ENCODE peak calls at places on chromosomes 11 and 22, in eight cellular contexts. P is suprapubic skin; Q is heart right ventricle; K is colonic mucosa; R is ovary; U is lung; T is CD8-positive, alpha-beta memory T cell; Y is IMR-90. A is an unnamed sample. For H3K36me3, the result is how much of the 10 kb centered on the place peaks cover.

GRCh38 chr11:110261195-110262140 is 34.9 kb downstream of the RDX start:
- DNase-seq in P (no peak), Q (no peak), K (no peak), R (no peak), U (no peak), T (no peak), Y (peak), A (no peak)

GRCh38 chr11:13983081-13983751 is 20.7 kb downstream of the SPON1 start:
- DNase-seq in P (no peak), Q (peak), K (peak), R (peak), U (no peak), T (no peak), Y (peak), A (no peak)

GRCh38 chr22:25694167-25694907 is 47.7 kb upstream of the MYO18B start:
- DNase-seq in P (no peak), Q (no peak), K (no peak), R (no peak), U (no peak), T (no peak), Y (no peak), A (no peak)

GRCh38 chr11:64181506-64182411 is 4.2 kb upstream of the STIP1 start:
- DNase-seq in P (peak), Q (peak), K (peak), R (peak), U (peak), T (no peak), Y (peak), A (peak)

GRCh38 chr11:128685383-128686044 is 8.4 kb upstream of the FLI1 start:
- DNase-seq in P (no peak), Q (no peak), K (no peak), R (no peak), U (no peak), T (no peak), Y (no peak), A (no peak)

GRCh38 chr22:35616043-35616442 is 1.1 kb downstream of the MB start:
- DNase-seq in P (no peak), Q (no peak), K (no peak), R (no peak), U (no peak), T (no peak), Y (no peak), A (no peak)

GRCh38 chr11:9039194-9039593 is 35.4 kb upstream of the NRIP3 start:
- DNase-seq in P (no peak), Q (no peak), K (no peak), R (no peak), U (no peak), T (no peak), Y (peak), A (no peak)

GRCh38 chr11:73797457-73797856 is 9.8 kb downstream of the MRPL48 start:
- DNase-seq in P (no peak), Q (no peak), K (no peak), R (no peak), U (no peak), T (no peak), Y (no peak), A (no peak)

GRCh38 chr11:299951-300735 is 817 bp upstream of the IFITM5 start:
- DNase-seq in P (no peak), Q (no peak), K (no peak), R (no peak), U (no peak), T (peak), Y (peak), A (no peak)

GRCh38 chr22:27400811-27401210 is 400.7 kb downstream of the MN1 start:
- DNase-seq in P (no peak), Q (no peak), K (no peak), R (no peak), U (no peak), T (no peak), Y (no peak), A (no peak)

GRCh38 chr11:43447124-43447523 is 88.4 kb downstream of the TTC17 start:
- DNase-seq in P (no peak), Q (no peak), K (no peak), R (no peak), U (no peak), T (no peak), Y (no peak), A (no peak)

GRCh38 chr11:125923012-125923579 is 18.8 kb downstream of the DDX25 start:
- DNase-seq in P (no peak), Q (peak), K (peak), R (peak), U (peak), T (peak), Y (peak), A (peak)

GRCh38 chr11:134646561-134646960 is 234.5 kb upstream of the B3GAT1 start:
- DNase-seq in P (peak), Q (no peak), K (no peak), R (no peak), U (no peak), T (no peak), Y (no peak), A (no peak)

GRCh38 chr11:10494636-10495463 is 39.8 kb downstream of the AMPD3 start:
- DNase-seq in P (peak), Q (no peak), K (peak), R (peak), U (peak), T (no peak), Y (no peak), A (no peak)

GRCh38 chr11:6570691-6571427 is 32.6 kb downstream of the RRP8 start:
- DNase-seq in P (no peak), Q (no peak), K (no peak), R (no peak), U (no peak), T (no peak), Y (no peak), A (no peak)

GRCh38 chr11:120054016-120054752 is 83.7 kb downstream of the TRIM29 start:
- DNase-seq in P (no peak), Q (no peak), K (no peak), R (no peak), U (no peak), T (no peak), Y (no peak), A (no peak)

GRCh38 chr22:40491990-40492631 is 121.7 kb downstream of the SGSM3 start:
- DNase-seq in P (no peak), Q (peak), K (no peak), R (no peak), U (no peak), T (no peak), Y (peak), A (no peak)
- H3K27ac ChIP-seq in P (peak), Q (peak), K (peak), R (no peak), U (peak), T (no peak), Y (peak), A (no peak)

DNA sequence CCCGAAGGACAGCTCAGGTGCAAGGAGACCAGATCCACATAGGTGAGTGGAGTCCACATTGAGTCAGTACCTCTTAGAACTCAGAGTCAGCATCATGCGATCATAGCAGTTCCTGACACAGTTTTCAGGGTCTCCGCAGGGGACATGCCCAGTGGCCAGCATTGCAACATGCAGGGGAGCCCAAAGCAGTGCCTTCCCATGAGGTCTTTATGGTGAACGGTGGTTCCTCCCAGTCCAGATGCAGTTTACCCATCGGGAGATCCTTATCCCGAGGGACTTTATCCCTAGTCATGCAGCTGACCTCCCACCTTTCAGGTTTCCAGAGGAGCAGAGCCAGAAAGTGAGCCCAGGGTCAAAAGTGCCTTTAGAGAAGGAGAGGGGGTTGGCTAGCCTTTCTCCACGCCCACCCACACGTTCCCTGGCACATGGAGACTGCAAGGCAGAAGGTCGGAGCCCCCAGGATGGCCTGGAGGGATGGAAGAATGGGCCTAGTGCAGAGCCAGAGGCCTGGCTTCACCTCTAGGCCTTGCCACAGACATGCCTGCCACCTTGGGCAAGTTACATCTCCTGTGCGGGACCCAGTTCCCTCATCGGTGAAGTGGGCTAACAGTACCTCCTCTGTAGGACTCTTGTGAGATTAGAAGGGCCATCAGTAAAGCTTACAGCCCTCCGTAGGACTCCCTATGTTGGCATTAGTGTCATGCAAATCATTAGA is 6.4 kb downstream of the KCTD17 start:
- DNase-seq in P (no peak), Q (no peak), K (no peak), R (no peak), U (no peak), T (no peak), Y (no peak), A (no peak)
- H3K36me3 ChIP-seq in P (half or more), Q (half or more), K (under half), R (under half), U (under half), T (under half), Y (under half), A (under half)

DNA sequence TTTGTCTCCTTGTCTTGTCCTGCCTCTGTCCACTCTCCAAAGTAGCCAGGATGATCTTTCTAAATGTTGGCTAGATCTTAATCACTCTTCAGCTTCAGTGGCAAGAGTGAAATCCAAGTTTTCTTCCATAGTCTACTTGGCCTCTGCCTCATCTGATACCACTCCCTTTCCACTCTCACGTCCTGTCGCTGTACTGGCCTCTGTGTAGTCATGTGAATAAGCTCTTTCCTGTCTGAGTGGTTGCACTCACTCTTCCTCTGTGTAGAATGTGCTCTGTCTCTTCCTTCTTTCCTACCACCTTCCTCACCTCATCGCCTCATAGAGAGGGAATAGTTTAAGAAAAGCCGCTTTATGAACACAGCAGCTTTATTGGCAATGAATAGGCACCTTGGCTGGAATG is 86.5 kb downstream of the WNT11 start:
- DNase-seq in P (no peak), Q (no peak), K (peak), R (no peak), U (no peak), T (no peak), Y (no peak), A (no peak)
- H3K27ac ChIP-seq in P (no peak), Q (peak), K (peak), R (no peak), U (peak), T (no peak), Y (no peak), A (no peak)

GRCh38 chr11:113262594-113262993 is 51.8 kb upstream of the TTC12 start:
- DNase-seq in P (no peak), Q (no peak), K (no peak), R (no peak), U (no peak), T (no peak), Y (no peak), A (no peak)
- H3K36me3 ChIP-seq in P (under half), Q (under half), K (under half), R (under half), U (under half), T (under half), Y (under half), A (under half)

DNA sequence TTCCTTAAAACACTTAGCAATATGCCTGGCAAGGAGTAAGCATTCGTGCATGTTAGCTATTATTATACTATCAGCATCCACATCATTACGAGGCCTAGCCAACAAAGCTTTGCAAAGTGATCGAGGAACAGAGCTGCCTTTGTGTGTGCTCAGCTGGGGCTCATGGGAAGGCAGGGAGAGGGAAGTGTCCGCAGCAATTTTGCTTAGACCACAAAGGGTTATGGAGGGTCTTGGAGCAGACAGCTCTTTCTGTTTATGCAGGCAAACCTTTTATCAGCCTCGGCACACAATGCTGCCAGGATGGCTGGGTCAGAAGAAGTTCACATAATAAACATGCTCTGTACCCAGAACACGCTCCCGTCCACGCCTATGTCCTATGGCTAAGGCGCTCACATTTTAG is 10.9 kb upstream of the DKK3 start:
- DNase-seq in P (no peak), Q (no peak), K (no peak), R (peak), U (no peak), T (no peak), Y (peak), A (peak)
- H3K27ac ChIP-seq in P (peak), Q (peak), K (no peak), R (no peak), U (no peak), T (no peak), Y (peak), A (peak)

GRCh38 chr11:35039076-35039475 is 99.9 kb upstream of the CD44 start:
- DNase-seq in P (no peak), Q (no peak), K (no peak), R (no peak), U (no peak), T (no peak), Y (no peak), A (no peak)

GRCh38 chr11:35042265-35042664 is 96.7 kb upstream of the CD44 start:
- DNase-seq in P (no peak), Q (no peak), K (no peak), R (no peak), U (no peak), T (no peak), Y (no peak), A (no peak)

GRCh38 chr11:35042906-35043305 is 96.1 kb upstream of the CD44 start:
- DNase-seq in P (no peak), Q (no peak), K (no peak), R (no peak), U (no peak), T (no peak), Y (no peak), A (no peak)

GRCh38 chr11:35040221-35040942 is 98.6 kb upstream of the CD44 start:
- DNase-seq in P (no peak), Q (no peak), K (no peak), R (no peak), U (no peak), T (peak), Y (peak), A (no peak)

GRCh38 chr11:35041070-35041554 is 97.9 kb upstream of the CD44 start:
- DNase-seq in P (no peak), Q (no peak), K (no peak), R (no peak), U (no peak), T (no peak), Y (no peak), A (no peak)
- H3K36me3 ChIP-seq in P (under half), Q (under half), K (under half), R (under half), U (under half), T (under half), Y (under half), A (under half)

DNA sequence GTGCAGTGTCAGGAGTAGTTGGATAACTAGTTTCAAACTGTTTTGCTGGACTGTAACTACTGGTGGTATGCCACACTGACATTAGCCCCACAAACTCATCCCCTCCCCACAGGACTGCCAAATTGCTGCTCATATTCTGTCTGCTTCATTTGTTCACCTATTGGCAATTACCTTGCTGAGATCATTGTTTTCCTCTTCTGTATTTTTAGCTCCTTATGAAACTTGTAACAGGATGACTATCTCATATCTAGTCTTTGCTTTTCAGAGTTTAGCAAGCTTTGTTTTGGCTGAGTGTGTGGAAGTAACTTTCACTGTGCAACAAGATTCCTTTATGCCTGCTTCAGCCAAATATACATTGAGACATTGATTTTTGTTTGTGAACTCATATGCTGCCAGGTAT is 108.6 kb upstream of the SESN3 start:
- DNase-seq in P (no peak), Q (no peak), K (no peak), R (no peak), U (no peak), T (no peak), Y (no peak), A (no peak)
- H3K27ac ChIP-seq in P (peak), Q (peak), K (no peak), R (peak), U (peak), T (no peak), Y (no peak), A (peak)

GRCh38 chr11:65619281-65619928 is 3.8 kb downstream of the PCNX3 start:
- DNase-seq in P (no peak), Q (no peak), K (no peak), R (no peak), U (no peak), T (no peak), Y (no peak), A (no peak)

GRCh38 chr11:65621460-65621859 is 5.9 kb downstream of the PCNX3 start:
- DNase-seq in P (no peak), Q (no peak), K (no peak), R (no peak), U (no peak), T (no peak), Y (no peak), A (no peak)

GRCh38 chr11:65622011-65622410 is 6.4 kb downstream of the PCNX3 start:
- DNase-seq in P (no peak), Q (no peak), K (no peak), R (no peak), U (no peak), T (no peak), Y (no peak), A (no peak)

GRCh38 chr11:65618763-65619162 is 3.2 kb downstream of the PCNX3 start:
- DNase-seq in P (no peak), Q (no peak), K (no peak), R (no peak), U (no peak), T (no peak), Y (no peak), A (no peak)

DNA sequence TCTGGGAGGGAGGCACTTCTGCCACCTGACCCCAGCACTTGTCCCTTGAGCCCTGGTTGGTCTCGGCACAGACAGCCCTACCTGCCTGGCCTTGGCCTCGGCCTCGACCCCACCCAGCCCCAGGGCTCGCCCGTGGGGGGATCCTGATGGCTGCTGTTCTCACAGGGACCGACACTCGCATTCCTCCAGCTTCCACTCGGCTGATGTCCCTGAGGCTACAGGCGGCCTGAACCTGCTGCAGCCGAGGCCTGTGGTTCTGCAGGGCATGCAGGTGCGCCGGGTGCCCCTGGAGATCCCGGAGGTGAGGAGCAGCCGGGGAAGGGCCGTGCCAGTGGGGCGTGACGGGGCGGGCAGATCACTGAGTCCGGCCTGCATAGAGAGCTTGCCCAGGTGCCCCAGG is 5.1 kb downstream of the PCNX3 start:
- DNase-seq in P (no peak), Q (no peak), K (no peak), R (no peak), U (no peak), T (no peak), Y (no peak), A (no peak)
- H3K36me3 ChIP-seq in P (half or more), Q (half or more), K (under half), R (under half), U (under half), T (under half), Y (half or more), A (under half)

GRCh38 chr22:23109079-23109347 is 32.8 kb downstream of the RSPH14 start:
- DNase-seq in P (no peak), Q (no peak), K (no peak), R (no peak), U (no peak), T (no peak), Y (no peak), A (no peak)

GRCh38 chr22:23110922-23111527 is 30.8 kb downstream of the RSPH14 start:
- DNase-seq in P (no peak), Q (no peak), K (no peak), R (no peak), U (no peak), T (no peak), Y (no peak), A (no peak)

GRCh38 chr22:23110190-23110921 is 31.4 kb downstream of the RSPH14 start:
- DNase-seq in P (no peak), Q (no peak), K (no peak), R (no peak), U (no peak), T (no peak), Y (no peak), A (no peak)

GRCh38 chr22:23108324-23109078 is 33.3 kb downstream of the RSPH14 start:
- DNase-seq in P (no peak), Q (no peak), K (no peak), R (no peak), U (no peak), T (no peak), Y (no peak), A (no peak)

DNA sequence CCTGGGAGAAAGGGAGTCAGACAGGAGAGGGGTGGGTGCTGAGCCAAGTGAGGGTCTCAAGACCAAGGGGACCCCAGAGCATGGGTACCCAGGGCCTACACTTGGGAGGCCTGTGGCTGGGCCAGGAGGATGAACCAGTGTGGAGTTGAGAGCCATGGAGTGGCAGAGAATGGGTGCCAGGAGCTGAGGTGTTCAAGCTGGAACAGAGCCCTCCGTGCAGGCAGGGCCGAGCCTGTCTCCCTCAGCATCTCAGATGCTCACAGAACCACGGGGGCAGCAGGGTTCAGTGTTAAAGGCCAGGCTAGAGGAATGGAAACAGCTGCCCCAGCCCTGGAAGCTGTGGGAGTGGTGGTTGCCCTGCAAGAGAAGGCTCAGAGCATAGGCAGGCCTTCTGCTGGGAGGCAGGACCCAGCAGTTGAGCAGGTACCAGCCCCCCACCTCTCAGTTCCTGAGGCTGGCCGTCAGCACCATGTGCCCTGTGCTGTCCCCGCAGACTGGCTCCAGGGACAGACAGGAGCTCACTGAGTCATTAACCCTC is 32.3 kb downstream of the RSPH14 start:
- DNase-seq in P (no peak), Q (no peak), K (no peak), R (no peak), U (no peak), T (no peak), Y (no peak), A (no peak)
- H3K27ac ChIP-seq in P (no peak), Q (no peak), K (no peak), R (no peak), U (no peak), T (no peak), Y (no peak), A (no peak)

GRCh38 chr11:20081336-20081735 is 78.9 kb downstream of the DBX1 start:
- DNase-seq in P (no peak), Q (no peak), K (no peak), R (no peak), U (no peak), T (no peak), Y (no peak), A (no peak)
- H3K36me3 ChIP-seq in P (half or more), Q (half or more), K (under half), R (under half), U (under half), T (under half), Y (under half), A (under half)

A was measured in testis.